ENCODE peak calls at places on chromosome 15, in ten cellular contexts. J, I, G, Q, N, Y, O, K, S and M are unnamed samples.

GRCh38 chr15:38061856-38062649 is 127.6 kb downstream of the TMCO5A start:
- DNase-seq in J (no peak), I (no peak), G (no peak), Q (no peak), N (no peak), Y (no peak), O (no peak), K (no peak), S (no peak), M (no peak)

GRCh38 chr15:32705450-32705849 is 12.4 kb upstream of the GREM1 start:
- DNase-seq in J (no peak), I (no peak), G (no peak), Q (no peak), N (peak), Y (no peak), O (no peak), K (no peak), S (no peak), M (no peak)

GRCh38 chr15:66765478-66766281 is 63.6 kb downstream of the SMAD6 start:
- DNase-seq in J (no peak), I (no peak), G (peak), Q (no peak), N (peak), Y (peak), O (peak), K (peak), S (no peak), M (no peak)

GRCh38 chr15:69046781-69047180 is 32.3 kb downstream of the NOX5 start:
- DNase-seq in J (no peak), I (no peak), G (no peak), Q (no peak), N (no peak), Y (no peak), O (no peak), K (no peak), S (no peak), M (no peak)

GRCh38 chr15:34696506-34696905 is 58.3 kb downstream of the GJD2 start:
- DNase-seq in J (no peak), I (no peak), G (no peak), Q (no peak), N (no peak), Y (no peak), O (no peak), K (no peak), S (no peak), M (no peak)

GRCh38 chr15:64911317-64912186 is at the start of gene ANKDD1A:
- DNase-seq in J (peak), I (peak), G (peak), Q (peak), N (peak), Y (peak), O (peak), K (peak), S (peak), M (no peak)

GRCh38 chr15:25375557-25375956 is 63.3 kb downstream of the UBE3A start:
- DNase-seq in J (no peak), I (no peak), G (no peak), Q (no peak), N (no peak), Y (no peak), O (no peak), K (peak), S (no peak), M (no peak)

GRCh38 chr15:70152070-70152480 is 54.4 kb upstream of the TLE3 start:
- DNase-seq in J (no peak), I (no peak), G (no peak), Q (peak), N (peak), Y (no peak), O (peak), K (peak), S (no peak), M (no peak)

GRCh38 chr15:40928975-40929729 is at the start of gene DLL4:
- DNase-seq in J (peak), I (peak), G (peak), Q (no peak), N (peak), Y (peak), O (peak), K (peak), S (no peak), M (peak)

DNA sequence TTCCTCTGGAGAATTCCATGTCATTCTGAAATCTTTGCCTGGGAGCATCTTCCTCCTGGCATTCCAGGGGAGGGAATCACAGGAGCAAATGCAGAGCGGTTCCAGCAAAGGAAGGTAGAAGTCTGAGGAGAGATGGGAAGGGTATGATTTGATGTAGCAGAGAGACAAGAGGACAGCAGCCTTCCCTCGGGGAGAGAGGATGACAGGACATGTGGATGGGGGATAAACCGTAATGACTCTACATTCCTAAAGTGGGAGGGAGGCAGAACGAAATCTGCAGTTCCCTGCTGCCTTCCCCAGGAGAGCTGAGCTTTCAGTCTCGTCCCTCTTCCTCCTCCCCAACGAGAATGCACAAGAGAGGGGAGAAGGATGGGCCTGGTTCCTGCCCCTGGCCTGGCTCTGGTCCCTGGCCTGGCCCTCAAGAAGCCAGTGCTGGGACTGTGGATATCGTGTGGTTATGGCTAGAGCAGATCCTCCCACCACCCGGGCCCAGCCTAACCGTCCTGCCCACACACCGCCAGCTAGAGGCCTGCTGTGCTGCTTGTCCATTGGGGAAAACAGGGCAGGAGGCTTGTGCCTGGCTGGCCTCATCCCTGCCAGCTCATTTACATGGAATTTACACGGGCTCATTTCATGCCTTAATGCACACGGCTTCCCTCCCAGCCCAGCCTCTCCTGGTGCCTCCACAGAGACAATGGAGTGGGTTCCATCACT is 26.6 kb downstream of the SEMA7A start:
- DNase-seq in J (no peak), I (no peak), G (no peak), Q (peak), N (peak), Y (no peak), O (no peak), K (peak), S (no peak), M (peak)
- H3K4me3 ChIP-seq in J (no peak), I (no peak), G (no peak), Q (no peak), N (peak), Y (no peak), O (no peak), K (no peak), S (no peak), M (no peak)

GRCh38 chr15:98733098-98733497 is 84.8 kb downstream of the IGF1R start:
- DNase-seq in J (no peak), I (no peak), G (no peak), Q (no peak), N (no peak), Y (no peak), O (no peak), K (no peak), S (no peak), M (no peak)

GRCh38 chr15:98735304-98735703 is 87.0 kb downstream of the IGF1R start:
- DNase-seq in J (no peak), I (no peak), G (no peak), Q (no peak), N (no peak), Y (no peak), O (no peak), K (no peak), S (no peak), M (no peak)

GRCh38 chr15:98735895-98736617 is 87.7 kb downstream of the IGF1R start:
- DNase-seq in J (no peak), I (no peak), G (no peak), Q (no peak), N (peak), Y (no peak), O (no peak), K (no peak), S (no peak), M (no peak)

GRCh38 chr15:98737122-98737521 is 88.8 kb downstream of the IGF1R start:
- DNase-seq in J (no peak), I (no peak), G (no peak), Q (no peak), N (no peak), Y (no peak), O (no peak), K (no peak), S (no peak), M (no peak)

GRCh38 chr15:98734472-98735284 is 86.3 kb downstream of the IGF1R start:
- DNase-seq in J (no peak), I (no peak), G (no peak), Q (no peak), N (peak), Y (no peak), O (no peak), K (peak), S (no peak), M (no peak)
- H3K4me3 ChIP-seq in J (no peak), I (no peak), G (no peak), Q (no peak), N (peak), Y (no peak), O (no peak), K (no peak), S (no peak), M (no peak)

DNA sequence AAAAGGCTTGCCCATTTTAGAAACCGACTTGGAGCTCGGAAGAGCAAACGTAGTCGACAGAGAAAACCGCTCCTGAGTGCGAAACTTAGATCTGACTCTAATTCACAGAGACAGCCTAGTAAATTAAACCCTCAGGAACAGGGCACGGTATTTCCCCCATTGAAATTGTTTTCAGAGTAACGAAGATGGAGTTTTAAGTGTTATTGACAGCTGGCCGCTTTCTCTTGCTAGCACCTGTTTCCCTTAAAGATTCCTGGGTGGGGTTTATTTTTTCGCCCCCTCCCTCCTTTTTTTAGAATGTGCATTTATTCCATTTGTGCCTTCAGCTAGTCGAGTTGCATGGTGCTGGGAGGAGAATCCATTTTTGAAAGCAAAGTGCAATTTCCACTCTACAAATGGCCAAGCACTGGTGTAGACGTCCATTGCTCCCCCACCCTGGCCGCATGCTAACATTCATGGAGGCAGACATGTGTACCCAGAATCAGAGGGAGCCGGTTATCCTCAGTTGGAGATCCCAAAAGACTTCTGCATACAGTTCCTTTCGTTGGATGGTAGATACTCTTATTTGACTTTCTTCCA is 532.0 kb upstream of the SEMA6D start:
- DNase-seq in J (peak), I (no peak), G (no peak), Q (no peak), N (no peak), Y (no peak), O (no peak), K (no peak), S (no peak), M (no peak)
- H3K4me3 ChIP-seq in J (peak), I (peak), G (peak), Q (peak), N (peak), Y (no peak), O (peak), K (peak), S (peak), M (peak)

GRCh38 chr15:63192604-63193206 is 3.3 kb downstream of the RAB8B start:
- DNase-seq in J (no peak), I (no peak), G (no peak), Q (no peak), N (no peak), Y (no peak), O (no peak), K (no peak), S (no peak), M (no peak)

GRCh38 chr15:63188937-63189871 is at the start of gene RAB8B:
- DNase-seq in J (peak), I (peak), G (peak), Q (peak), N (peak), Y (peak), O (peak), K (peak), S (peak), M (peak)

GRCh38 chr15:63189955-63190691 is 717 bp downstream of the RAB8B start:
- DNase-seq in J (no peak), I (no peak), G (no peak), Q (no peak), N (peak), Y (no peak), O (no peak), K (no peak), S (no peak), M (no peak)

GRCh38 chr15:63191895-63192603 is 2.6 kb downstream of the RAB8B start:
- DNase-seq in J (no peak), I (no peak), G (no peak), Q (no peak), N (no peak), Y (no peak), O (no peak), K (peak), S (no peak), M (no peak)

DNA sequence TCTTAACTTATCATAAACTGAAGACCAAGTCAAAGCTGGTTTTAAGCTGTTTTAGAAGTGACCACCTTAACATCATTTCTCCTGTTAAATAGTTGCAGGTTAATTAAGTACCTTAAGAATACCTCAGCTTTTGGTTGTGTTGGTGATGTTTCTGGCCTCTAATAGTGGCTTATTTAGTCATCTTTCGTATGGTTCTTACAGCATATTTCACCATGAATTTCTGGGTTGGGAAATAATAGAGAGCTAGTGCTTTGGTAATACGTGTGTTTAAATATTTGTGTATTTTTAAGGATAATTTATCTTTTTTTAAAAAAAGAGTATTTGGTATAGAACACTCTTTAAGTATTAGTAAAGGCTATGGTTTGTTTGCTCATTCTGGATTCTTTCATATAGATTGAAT is 1.6 kb downstream of the RAB8B start:
- DNase-seq in J (no peak), I (no peak), G (no peak), Q (no peak), N (no peak), Y (no peak), O (no peak), K (no peak), S (no peak), M (no peak)
- H3K4me3 ChIP-seq in J (no peak), I (no peak), G (peak), Q (peak), N (peak), Y (no peak), O (peak), K (peak), S (peak), M (no peak)

DNA sequence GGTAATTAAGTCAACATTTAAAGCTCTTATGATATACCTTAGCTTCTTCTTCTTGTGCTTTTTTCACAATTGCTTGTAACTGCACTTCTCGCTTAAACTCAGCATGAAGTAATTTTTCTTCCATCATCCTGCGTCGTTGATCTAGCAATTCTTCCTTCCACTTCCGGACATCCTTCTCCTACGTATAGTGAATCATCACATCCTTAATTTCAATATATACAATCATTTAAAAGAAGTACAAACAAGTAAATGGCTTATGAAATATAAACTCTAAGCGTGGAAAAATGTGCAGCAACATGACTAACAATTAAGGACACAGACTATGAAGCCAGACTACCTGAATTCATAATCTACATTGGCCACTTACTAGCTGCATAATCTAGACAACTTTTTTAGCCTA is 151.4 kb downstream of the SCAPER start:
- DNase-seq in J (no peak), I (no peak), G (no peak), Q (no peak), N (no peak), Y (no peak), O (no peak), K (no peak), S (no peak), M (no peak)
- H3K4me3 ChIP-seq in J (no peak), I (no peak), G (no peak), Q (no peak), N (no peak), Y (no peak), O (no peak), K (no peak), S (no peak), M (no peak)

GRCh38 chr15:80404057-80404718 is at the start of gene ARNT2:
- DNase-seq in J (peak), I (peak), G (no peak), Q (peak), N (peak), Y (no peak), O (no peak), K (no peak), S (no peak), M (no peak)

GRCh38 chr15:80402339-80402738 is 1.8 kb upstream of the ARNT2 start:
- DNase-seq in J (no peak), I (no peak), G (no peak), Q (no peak), N (no peak), Y (no peak), O (no peak), K (no peak), S (no peak), M (no peak)

GRCh38 chr15:80405554-80405850 is 1.3 kb downstream of the ARNT2 start:
- DNase-seq in J (no peak), I (no peak), G (no peak), Q (no peak), N (no peak), Y (no peak), O (no peak), K (no peak), S (no peak), M (no peak)

GRCh38 chr15:80404719-80405553 is 754 bp downstream of the ARNT2 start:
- DNase-seq in J (peak), I (peak), G (no peak), Q (peak), N (no peak), Y (no peak), O (no peak), K (no peak), S (no peak), M (no peak)

GRCh38 chr15:80403712-80404056 is 498 bp upstream of the ARNT2 start:
- DNase-seq in J (peak), I (peak), G (no peak), Q (peak), N (no peak), Y (no peak), O (no peak), K (no peak), S (no peak), M (no peak)
- H3K4me3 ChIP-seq in J (peak), I (peak), G (peak), Q (peak), N (peak), Y (peak), O (peak), K (no peak), S (peak), M (peak)

GRCh38 chr15:60390231-60390630 is 7.6 kb downstream of the ANXA2 start:
- DNase-seq in J (no peak), I (no peak), G (no peak), Q (no peak), N (peak), Y (no peak), O (no peak), K (no peak), S (no peak), M (no peak)

GRCh38 chr15:60387321-60387720 is 10.5 kb downstream of the ANXA2 start:
- DNase-seq in J (no peak), I (no peak), G (no peak), Q (no peak), N (peak), Y (no peak), O (no peak), K (no peak), S (no peak), M (no peak)

GRCh38 chr15:60390931-60391501 is 6.8 kb downstream of the ANXA2 start:
- DNase-seq in J (peak), I (no peak), G (no peak), Q (no peak), N (peak), Y (peak), O (no peak), K (peak), S (no peak), M (peak)

GRCh38 chr15:60391722-60392340 is 6.0 kb downstream of the ANXA2 start:
- DNase-seq in J (no peak), I (no peak), G (no peak), Q (no peak), N (peak), Y (no peak), O (no peak), K (no peak), S (no peak), M (no peak)

GRCh38 chr15:60389261-60390077 is 8.3 kb downstream of the ANXA2 start:
- DNase-seq in J (no peak), I (no peak), G (no peak), Q (no peak), N (peak), Y (no peak), O (no peak), K (no peak), S (no peak), M (no peak)
- H3K4me3 ChIP-seq in J (no peak), I (no peak), G (no peak), Q (no peak), N (peak), Y (no peak), O (no peak), K (peak), S (peak), M (no peak)

GRCh38 chr15:51842265-51842664 is 12.8 kb downstream of the TMOD3 start:
- DNase-seq in J (no peak), I (no peak), G (no peak), Q (no peak), N (no peak), Y (no peak), O (no peak), K (no peak), S (no peak), M (no peak)
- H3K4me3 ChIP-seq in J (no peak), I (no peak), G (no peak), Q (no peak), N (no peak), Y (no peak), O (no peak), K (no peak), S (no peak), M (no peak)

DNA sequence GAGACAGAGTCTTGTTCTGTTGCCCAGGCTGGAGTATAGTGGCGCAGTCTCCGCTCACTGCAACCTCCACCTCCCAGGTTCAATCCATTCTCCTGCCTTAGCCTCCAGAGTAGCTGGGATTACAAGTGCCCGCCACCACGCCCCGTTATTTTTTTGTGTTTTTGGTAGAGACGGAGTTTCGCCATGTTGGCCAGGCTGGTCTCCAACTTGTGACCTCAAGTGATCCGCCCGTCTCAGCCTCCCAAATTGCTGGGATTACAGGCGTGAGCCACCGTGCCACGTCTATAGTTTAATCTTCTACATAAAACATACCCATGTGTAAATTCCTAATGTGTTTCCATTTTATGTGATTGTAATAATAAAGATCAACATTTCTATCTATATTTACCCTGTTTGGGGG is 1.7 kb downstream of the GALK2 start:
- DNase-seq in J (no peak), I (no peak), G (no peak), Q (no peak), N (no peak), Y (no peak), O (no peak), K (no peak), S (no peak), M (no peak)
- H3K4me3 ChIP-seq in J (no peak), I (no peak), G (no peak), Q (no peak), N (peak), Y (no peak), O (no peak), K (no peak), S (no peak), M (no peak)